ENCODE peak calls at places on chromosomes 2 and 18, in five cellular contexts. C is IMR-90, G is fibroblast of the aortic adventitia, Y is OCI-LY7, R is tibial artery. K is an unnamed sample.

GRCh38 chr2:169029341-169029740 is 1.8 kb downstream of the ABCB11 start:
- DNase-seq in R (no peak), Y (no peak), G (no peak), C (no peak), K (no peak)

GRCh38 chr2:190563109-190563508 is 28.6 kb upstream of the NEMP2 start:
- DNase-seq in C (no peak), R (no peak), G (no peak), Y (no peak), K (no peak)

GRCh38 chr2:81523344-81523743 is 1218.8 kb upstream of the LRRTM1 start:
- DNase-seq in R (no peak), C (no peak), G (no peak), Y (no peak), K (no peak)

GRCh38 chr2:204060896-204061640 is 124.5 kb downstream of the ICOS start:
- DNase-seq in C (no peak), G (no peak), R (no peak), Y (no peak), K (no peak)

GRCh38 chr2:15811367-15811766 is 129.0 kb upstream of the MYCN start:
- DNase-seq in G (no peak), Y (no peak), C (no peak), R (no peak), K (no peak)

GRCh38 chr2:190786404-190787166 is 94.0 kb upstream of the GLS start:
- DNase-seq in G (peak; percentile 32), C (no peak), R (no peak), Y (no peak), K (no peak)

GRCh38 chr2:171513719-171514160 is 8.5 kb upstream of the CYBRD1 start:
- DNase-seq in Y (peak; percentile 36), R (no peak), C (no peak), G (no peak), K (peak; percentile 43)

GRCh38 chr2:222982010-222982908 is 69.7 kb upstream of the KCNE4 start:
- DNase-seq in Y (peak; percentile 61), G (peak; percentile 92), R (peak; percentile 85), C (peak; percentile 89), K (no peak)

GRCh38 chr2:8575011-8575750 is 106.7 kb upstream of the ID2 start:
- DNase-seq in C (peak; percentile 22), Y (peak; percentile 84), G (no peak), R (no peak), K (no peak)

GRCh38 chr2:150165479-150165878 is 322.0 kb downstream of the RND3 start:
- DNase-seq in G (peak; percentile 46), Y (no peak), C (no peak), R (no peak), K (no peak)

GRCh38 chr2:82507657-82508056 is 1951.4 kb downstream of the SUCLG1 start:
- DNase-seq in Y (no peak), R (no peak), C (no peak), G (no peak), K (no peak)

GRCh38 chr2:240395448-240395847 is 40.0 kb upstream of the GPC1 start:
- DNase-seq in R (no peak), G (no peak), C (no peak), Y (no peak), K (no peak)

GRCh38 chr18:8998481-8999217 is 103.8 kb upstream of the NDUFV2 start:
- DNase-seq in G (peak; percentile 56), R (no peak), Y (no peak), C (peak; percentile 55), K (no peak)

GRCh38 chr2:42572297-42573081 is 4.1 kb downstream of the MTA3 start:
- DNase-seq in G (no peak), C (no peak), Y (no peak), R (no peak), K (no peak)

GRCh38 chr2:224934542-224935188 is 107.6 kb downstream of the DOCK10 start:
- DNase-seq in R (no peak), Y (no peak), C (no peak), G (peak; percentile 81), K (no peak)

GRCh38 chr18:65769653-65770052 is 18.8 kb downstream of the CDH7 start:
- DNase-seq in R (no peak), Y (no peak), G (no peak), C (no peak), K (no peak)

GRCh38 chr2:174878537-174879147 is 114.4 kb upstream of the CHRNA1 start:
- DNase-seq in R (no peak), G (peak; percentile 57), C (peak; percentile 49), Y (no peak), K (no peak)

GRCh38 chr18:34787931-34788532 is 77.9 kb downstream of the DTNA start:
- DNase-seq in Y (peak; percentile 47), R (no peak), G (peak; percentile 82), C (peak; percentile 69), K (peak; percentile 59)

GRCh38 chr2:157733263-157733662 is 104.6 kb upstream of the ACVR1C start:
- DNase-seq in Y (no peak), C (no peak), R (no peak), G (no peak), K (no peak)

GRCh38 chr2:29810956-29811355 is 110.4 kb downstream of the ALK start:
- DNase-seq in G (no peak), Y (no peak), C (no peak), R (no peak), K (no peak)

GRCh38 chr18:74631242-74632087 is 33.8 kb downstream of the ZNF407 start:
- DNase-seq in R (no peak), G (peak; percentile 52), C (peak; percentile 92), Y (no peak), K (no peak)

GRCh38 chr18:785242-785641 is 26.8 kb downstream of the YES1 start:
- DNase-seq in R (no peak), G (no peak), Y (no peak), C (no peak), K (no peak)

GRCh38 chr2:209526541-209526940 is 102.7 kb downstream of the MAP2 start:
- DNase-seq in C (peak; percentile 7), G (peak; percentile 42), Y (no peak), R (no peak), K (no peak)

GRCh38 chr2:67462741-67463496 is 65.8 kb downstream of the ETAA1 start:
- DNase-seq in C (no peak), G (peak; percentile 69), R (no peak), Y (no peak), K (no peak)

GRCh38 chr2:119486886-119487285 is 37.4 kb downstream of the SCTR start:
- DNase-seq in Y (no peak), G (no peak), C (peak; percentile 16), R (no peak), K (no peak)

GRCh38 chr2:176643711-176644110 is 374.5 kb downstream of the MTX2 start:
- DNase-seq in G (no peak), Y (no peak), R (no peak), C (no peak), K (no peak)

GRCh38 chr2:3460161-3460560 is 59.2 kb downstream of the ADI1 start:
- DNase-seq in Y (no peak), C (no peak), R (no peak), G (no peak), K (no peak)

GRCh38 chr18:24616638-24617037 is 156.2 kb downstream of the HRH4 start:
- DNase-seq in R (no peak), Y (no peak), C (no peak), G (no peak), K (no peak)

GRCh38 chr18:8749492-8749891 is 44.1 kb downstream of the MTCL1 start:
- DNase-seq in G (no peak), R (no peak), C (no peak), Y (no peak), K (no peak)

GRCh38 chr2:74889159-74889558 is 55.2 kb downstream of the HK2 start:
- DNase-seq in Y (no peak), R (no peak), G (no peak), C (no peak), K (no peak)

GRCh38 chr2:135600915-135601314 is 69.6 kb downstream of the R3HDM1 start:
- DNase-seq in R (no peak), G (peak; percentile 47), C (peak; percentile 28), Y (peak; percentile 12), K (no peak)

GRCh38 chr2:218659988-218660358 is 490 bp downstream of the BCS1L start:
- DNase-seq in R (no peak), C (no peak), G (no peak), Y (no peak), K (no peak)

GRCh38 chr2:218659258-218659987 is at the start of the genes BCS1L and ZNF142:
- DNase-seq in R (peak; percentile 94), G (peak; percentile 80), Y (peak; percentile 93), C (peak; percentile 76), K (peak; percentile 97)

GRCh38 chr2:218662377-218662776 is 2.9 kb downstream of the BCS1L start:
- DNase-seq in C (no peak), Y (no peak), R (no peak), G (no peak), K (no peak)

GRCh38 chr2:218655751-218656150 is 3.7 kb downstream of the ZNF142 start:
- DNase-seq in G (no peak), R (no peak), C (no peak), Y (no peak), K (no peak)

GRCh38 chr2:218658671-218659257 is 659 bp downstream of the ZNF142 start:
- DNase-seq in Y (peak; percentile 79), C (peak; percentile 38), R (no peak), G (peak; percentile 25), K (peak; percentile 79)
- TF ChIP-seq CTCF in Y (peak; percentile 82), C (peak; percentile 46), R (no peak), G (peak; percentile 57), K (peak; percentile 55)

GRCh38 chr2:141630531-141630930 is 500.3 kb downstream of the LRP1B start:
- DNase-seq in G (no peak), C (no peak), Y (no peak), R (no peak), K (no peak)
- TF ChIP-seq CTCF in G (no peak), C (no peak), Y (no peak), R (no peak), K (no peak)

GRCh38 chr2:9693646-9694045 is 62.8 kb upstream of the YWHAQ start:
- DNase-seq in R (no peak), Y (no peak), G (no peak), C (no peak), K (no peak)

GRCh38 chr2:9690252-9690651 is 59.5 kb upstream of the YWHAQ start:
- DNase-seq in Y (no peak), C (peak; percentile 55), R (no peak), G (no peak), K (no peak)

GRCh38 chr2:9692392-9693137 is 61.8 kb upstream of the YWHAQ start:
- DNase-seq in R (no peak), Y (no peak), C (no peak), G (peak; percentile 81), K (no peak)

GRCh38 chr2:9693138-9693520 is 62.3 kb upstream of the YWHAQ start:
- DNase-seq in C (peak; percentile 48), G (peak; percentile 93), Y (no peak), R (peak; percentile 92), K (no peak)

GRCh38 chr2:9690716-9691498 is 60.1 kb upstream of the YWHAQ start:
- DNase-seq in C (no peak), R (no peak), G (no peak), Y (no peak), K (no peak)
- TF ChIP-seq CTCF in C (no peak), R (no peak), G (no peak), Y (no peak), K (no peak)

DNA sequence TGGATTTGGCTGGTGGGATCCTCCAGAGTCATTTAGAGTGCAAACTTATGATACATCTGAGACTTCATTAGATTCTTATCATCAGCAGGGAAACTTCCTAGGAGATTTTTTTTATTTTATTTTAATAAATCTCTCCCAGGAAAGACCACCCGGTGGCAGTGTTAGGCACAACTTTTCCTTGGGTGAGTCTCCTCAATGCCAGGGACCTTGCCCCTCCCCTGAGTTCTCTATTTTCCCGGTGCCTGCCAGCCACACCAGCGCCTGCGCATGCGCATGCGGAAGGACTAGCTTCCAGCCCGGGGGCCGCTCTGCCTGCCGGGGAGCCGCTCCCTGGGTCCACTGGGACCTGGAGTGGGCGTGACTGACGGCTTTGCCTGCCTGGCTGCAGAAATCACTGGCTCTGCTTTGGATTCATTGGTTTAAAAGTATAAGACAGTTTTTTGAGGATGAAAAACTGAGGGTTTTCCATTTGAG is 86.6 kb downstream of the TMEM182 start:
- DNase-seq in G (peak; percentile 23), R (peak; percentile 80), C (peak; percentile 3), Y (no peak), K (peak; percentile 32)
- TF ChIP-seq CTCF in G (no peak), R (no peak), C (no peak), Y (peak; percentile 10), K (no peak)

K was measured in GM13976.